ENCODE peak calls at places on chromosome 14, in nine cellular contexts. V is naive thymus-derived CD4-positive, alpha-beta T cell; J is psoas muscle; U is GM12865; Y is aorta; X is CD8-positive, alpha-beta memory T cell; Q is hepatocyte; G is cardiac muscle cell; M is H7. I is an unnamed sample.

GRCh38 chr14:53529519-53529918 is 376.4 kb upstream of the DDHD1 start:
- DNase-seq in Q (no peak), V (no peak), J (no peak), Y (no peak), M (no peak), U (no peak), X (no peak), G (no peak), I (no peak)

GRCh38 chr14:87934185-87934584 is 58.8 kb downstream of the GALC start:
- DNase-seq in Y (no peak), J (no peak), V (no peak), Q (no peak), G (peak), M (no peak), U (peak), X (no peak), I (no peak)

GRCh38 chr14:104081951-104082464 is 3.5 kb upstream of the ASPG start:
- DNase-seq in G (no peak), X (no peak), V (no peak), Y (no peak), U (no peak), M (peak), J (no peak), Q (no peak), I (no peak)

GRCh38 chr14:24232645-24233537 is at the start of gene GMPR2:
- DNase-seq in Q (peak), J (no peak), X (no peak), Y (no peak), M (peak), U (peak), G (no peak), V (no peak), I (no peak)

GRCh38 chr14:59301354-59301753 is 112.9 kb downstream of the DAAM1 start:
- DNase-seq in Y (no peak), G (no peak), U (peak), X (no peak), J (no peak), V (no peak), Q (no peak), M (no peak), I (no peak)

GRCh38 chr14:81927069-81927468 is 393.4 kb upstream of the SEL1L start:
- DNase-seq in Q (peak), V (no peak), M (peak), Y (no peak), J (no peak), U (no peak), G (peak), X (no peak), I (no peak)

GRCh38 chr14:98571104-98571503 is 700.9 kb downstream of the BCL11B start:
- DNase-seq in U (no peak), G (no peak), M (no peak), V (no peak), Q (no peak), X (no peak), Y (no peak), J (no peak), I (no peak)

GRCh38 chr14:60357551-60357930 is 108.5 kb downstream of the PPM1A start:
- DNase-seq in U (no peak), X (no peak), M (no peak), G (no peak), Q (no peak), Y (no peak), J (no peak), V (no peak), I (no peak)

GRCh38 chr14:81738946-81739659 is 205.4 kb upstream of the SEL1L start:
- DNase-seq in X (no peak), G (no peak), Q (no peak), J (no peak), Y (no peak), M (no peak), U (no peak), V (no peak), I (no peak)

GRCh38 chr14:88470542-88471440 is 84.0 kb downstream of the PTPN21 start:
- DNase-seq in V (no peak), Y (no peak), J (no peak), G (peak), X (no peak), Q (no peak), M (no peak), U (no peak), I (no peak)

GRCh38 chr14:53714495-53715389 is 241.9 kb downstream of the BMP4 start:
- DNase-seq in Q (no peak), G (peak), X (no peak), U (no peak), J (no peak), Y (no peak), M (no peak), V (no peak), I (no peak)

GRCh38 chr14:55160989-55161388 is 30.4 kb downstream of the DLGAP5 start:
- DNase-seq in J (no peak), Q (peak), Y (no peak), M (peak), G (peak), X (no peak), U (peak), V (peak), I (no peak)

GRCh38 chr14:65356327-65356836 is 56.1 kb upstream of the FUT8 start:
- DNase-seq in X (no peak), Y (no peak), Q (peak), J (no peak), M (peak), V (peak), G (peak), U (peak), I (no peak)

GRCh38 chr14:102027951-102028350 is 58.9 kb downstream of the HSP90AA1 start:
- DNase-seq in Y (no peak), M (no peak), G (no peak), Q (no peak), X (no peak), V (no peak), U (no peak), J (no peak), I (no peak)

GRCh38 chr14:49594347-49595089 is 4.2 kb upstream of the LRR1 start:
- DNase-seq in V (no peak), Y (no peak), Q (peak), X (no peak), G (peak), J (no peak), U (peak), M (no peak), I (no peak)

GRCh38 chr14:24693353-24693737 is 59.4 kb upstream of the GZMB start:
- DNase-seq in M (no peak), Q (no peak), J (no peak), V (no peak), G (no peak), Y (no peak), U (no peak), X (no peak), I (no peak)

GRCh38 chr14:68619805-68620574 is 172.9 kb downstream of the ZFP36L1 start:
- DNase-seq in G (peak), Q (peak), Y (no peak), J (peak), M (no peak), U (no peak), V (no peak), X (no peak), I (no peak)

GRCh38 chr14:72888202-72888601 is 5.7 kb downstream of the DPF3 start:
- DNase-seq in G (no peak), U (no peak), V (no peak), X (no peak), Q (no peak), M (no peak), Y (no peak), J (no peak), I (no peak)

GRCh38 chr14:66992776-66993175 is 196.5 kb upstream of the GARIN2 start:
- DNase-seq in U (no peak), Y (no peak), M (no peak), V (no peak), Q (no peak), J (no peak), G (no peak), X (no peak), I (no peak)

GRCh38 chr14:24367506-24368214 is at the start of gene NFATC4:
- DNase-seq in J (peak), G (peak), X (no peak), U (peak), M (peak), Y (peak), V (no peak), Q (peak), I (no peak)

GRCh38 chr14:89990623-89991275 is 35.0 kb downstream of the TDP1 start:
- DNase-seq in G (no peak), U (no peak), Y (no peak), Q (no peak), J (no peak), M (no peak), X (no peak), V (no peak), I (no peak)

GRCh38 chr14:98210045-98210678 is 1061.8 kb downstream of the BCL11B start:
- DNase-seq in Q (no peak), G (no peak), M (peak), X (peak), U (peak), V (peak), Y (no peak), J (no peak), I (no peak)

GRCh38 chr14:97346675-97347074 is 549.5 kb downstream of the VRK1 start:
- DNase-seq in Y (no peak), Q (no peak), X (no peak), U (no peak), V (no peak), J (no peak), G (no peak), M (no peak), I (no peak)

GRCh38 chr14:76050797-76051392 is 65.3 kb downstream of the IFT43 start:
- DNase-seq in U (peak), X (no peak), V (peak), Q (peak), G (peak), M (peak), J (no peak), Y (no peak), I (peak)

GRCh38 chr14:106372870-106373657 is 846.7 kb downstream of the TMEM121 start:
- DNase-seq in J (peak), G (no peak), M (peak), Y (peak), V (peak), X (peak), Q (no peak), U (peak), I (peak)

GRCh38 chr14:31842905-31843304 is 234.2 kb upstream of the ARHGAP5 start:
- DNase-seq in U (no peak), Y (no peak), M (no peak), G (peak), J (no peak), Q (no peak), V (no peak), X (no peak), I (no peak)

DNA sequence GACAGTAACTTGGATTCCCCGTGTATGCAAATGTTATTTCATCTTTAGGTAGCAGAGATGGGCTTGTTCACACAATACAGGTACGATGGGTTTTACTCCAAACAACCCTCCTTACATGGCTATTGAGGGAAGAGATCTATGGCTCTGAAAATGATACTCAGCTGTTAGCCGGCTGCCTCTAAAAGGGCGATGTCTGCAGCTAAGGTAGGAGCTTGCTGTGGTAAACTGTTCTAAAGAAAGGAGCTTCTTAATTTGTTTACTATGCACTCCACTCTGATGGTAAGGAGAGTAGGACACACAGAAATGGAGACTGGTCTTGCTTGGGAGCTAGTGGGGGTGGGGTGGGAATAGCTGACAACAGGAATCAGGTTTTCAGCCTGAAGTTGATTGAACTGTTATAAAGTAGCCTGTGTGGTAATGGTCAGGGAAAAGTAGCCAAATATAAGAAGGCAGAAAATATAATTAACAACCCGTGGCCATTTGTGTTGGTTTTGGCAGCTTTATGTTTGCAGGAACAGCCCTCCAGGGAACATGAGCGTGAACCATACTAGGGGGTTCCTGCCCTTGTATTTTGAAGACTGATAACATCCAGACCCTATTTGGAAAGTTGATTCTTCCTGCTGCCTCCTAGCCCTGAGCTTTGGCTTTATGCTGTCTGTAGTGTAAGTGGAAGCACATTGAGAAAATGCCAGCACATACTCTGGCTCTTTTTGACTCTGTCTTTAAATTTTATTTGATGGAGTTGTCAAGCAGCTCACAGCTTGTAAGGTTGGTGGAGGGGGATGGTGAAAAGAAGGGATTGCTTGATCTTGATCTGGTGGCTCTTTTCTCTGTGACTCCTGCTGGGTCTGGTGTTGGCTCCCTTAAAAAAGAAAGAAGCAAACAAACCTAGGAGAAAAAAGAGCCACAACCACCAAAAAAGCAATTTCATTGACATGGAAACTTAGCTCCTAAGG is 929.8 kb downstream of the DIO2 start:
- DNase-seq in Q (no peak), U (no peak), V (no peak), J (no peak), X (no peak), M (peak), G (no peak), Y (no peak), I (no peak)
- H3K4me3 ChIP-seq in Q (no peak), U (no peak), V (no peak), J (no peak), X (no peak), M (no peak), G (no peak), Y (peak), I (no peak)

DNA sequence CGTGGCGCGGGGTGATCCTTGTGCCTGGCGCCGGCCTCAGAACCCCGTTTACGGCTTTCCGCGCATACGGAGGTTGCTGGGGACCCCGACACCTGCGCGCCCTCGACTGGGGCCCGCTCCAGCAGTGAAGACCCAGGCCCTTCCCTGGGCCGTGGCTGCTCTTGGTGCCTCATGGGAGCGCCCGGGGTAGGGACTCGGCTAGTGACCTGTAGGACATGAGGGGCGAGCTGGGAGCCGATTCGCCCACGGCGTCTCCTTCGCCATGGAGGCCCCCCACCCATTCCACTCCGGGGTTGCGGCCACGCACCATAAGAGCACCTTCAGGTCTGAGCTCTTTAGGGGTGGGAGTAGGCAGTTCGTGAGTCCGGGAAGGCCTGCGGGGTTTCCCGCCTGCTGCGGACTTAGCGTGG is 14.2 kb upstream of the PAX9 start:
- DNase-seq in G (no peak), X (no peak), Q (no peak), U (no peak), J (no peak), V (no peak), M (peak), Y (no peak), I (no peak)
- H3K4me3 ChIP-seq in G (peak), X (no peak), Q (peak), U (no peak), J (peak), V (no peak), M (peak), Y (peak), I (no peak)

GRCh38 chr14:20489093-20489994 is 16.0 kb upstream of the RNASE10 start:
- DNase-seq in J (no peak), Y (no peak), Q (no peak), G (no peak), X (no peak), U (peak), M (no peak), V (peak), I (no peak)
- H3K4me3 ChIP-seq in J (no peak), Y (no peak), Q (no peak), G (no peak), X (peak), U (peak), M (no peak), V (peak), I (no peak)

GRCh38 chr14:63902375-63902976 is 49.7 kb downstream of the SYNE2 start:
- DNase-seq in Q (no peak), X (no peak), V (no peak), Y (no peak), G (no peak), M (no peak), U (no peak), J (no peak), I (no peak)
- H3K4me3 ChIP-seq in Q (no peak), X (no peak), V (no peak), Y (no peak), G (no peak), M (no peak), U (no peak), J (no peak), I (no peak)

GRCh38 chr14:100568164-100568997 is 18.8 kb downstream of the BEGAIN start:
- DNase-seq in G (no peak), Y (no peak), U (no peak), X (no peak), Q (no peak), J (no peak), V (no peak), M (peak), I (no peak)
- H3K4me3 ChIP-seq in G (peak), Y (peak), U (no peak), X (no peak), Q (peak), J (peak), V (peak), M (peak), I (peak)

GRCh38 chr14:30623412-30624131 is 1.5 kb downstream of the SCFD1 start:
- DNase-seq in Q (no peak), Y (no peak), V (no peak), X (no peak), J (no peak), G (no peak), M (no peak), U (no peak), I (no peak)

GRCh38 chr14:30624132-30624423 is 2.0 kb downstream of the SCFD1 start:
- DNase-seq in J (no peak), M (no peak), X (no peak), Q (no peak), Y (no peak), U (no peak), V (no peak), G (no peak), I (no peak)

GRCh38 chr14:30621354-30621953 is 665 bp upstream of the SCFD1 start:
- DNase-seq in J (peak), M (peak), V (no peak), Y (no peak), X (no peak), Q (peak), U (peak), G (peak), I (peak)

GRCh38 chr14:30620178-30620577 is 1.9 kb upstream of the SCFD1 start:
- DNase-seq in V (no peak), Q (no peak), X (no peak), U (peak), J (no peak), M (no peak), G (peak), Y (no peak), I (no peak)

DNA sequence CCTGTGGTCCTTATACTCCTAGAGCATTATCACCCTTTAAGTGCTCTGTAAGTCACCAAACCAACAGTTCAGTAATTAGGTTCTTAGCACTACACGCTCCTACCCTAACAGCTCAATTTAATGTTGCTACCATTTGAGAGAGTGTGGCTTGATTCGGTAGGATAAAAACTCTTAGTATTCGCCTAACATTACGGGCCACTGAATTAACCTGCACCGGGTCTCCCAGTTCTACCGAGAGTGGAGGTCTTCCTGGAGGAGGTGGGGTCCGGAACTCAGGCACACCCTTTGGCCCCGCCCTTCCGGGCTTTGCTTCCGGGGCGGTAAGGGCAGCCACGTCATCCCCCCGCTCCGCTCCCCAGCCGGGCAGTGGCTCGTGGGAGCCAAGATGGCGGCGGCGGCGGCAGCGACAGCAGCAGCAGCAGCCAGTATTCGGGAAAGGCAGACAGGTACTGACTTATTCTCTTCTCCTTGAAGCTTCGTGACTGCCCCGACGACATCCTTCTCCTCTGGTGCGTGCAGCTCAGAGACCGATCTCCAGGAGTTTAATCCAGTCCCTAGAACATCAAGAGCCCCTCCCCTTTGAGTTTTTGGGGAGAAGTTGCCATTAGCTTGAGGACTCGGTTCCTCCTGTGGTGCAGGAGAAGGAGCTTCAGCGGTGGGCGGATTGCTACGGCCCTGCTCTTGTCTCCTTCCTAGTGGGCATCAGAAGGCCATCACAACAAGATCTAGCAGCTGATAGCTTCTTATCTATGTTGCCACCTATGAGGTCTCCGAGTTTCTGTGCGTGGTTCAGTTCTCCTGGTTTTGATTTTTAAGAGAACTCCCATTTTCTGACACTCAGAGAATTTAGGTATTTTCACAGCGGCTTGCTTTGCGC is at the start of gene SCFD1:
- DNase-seq in G (peak), V (peak), X (peak), Q (peak), Y (peak), M (peak), J (peak), U (peak), I (peak)
- H3K4me3 ChIP-seq in G (peak), V (peak), X (peak), Q (peak), Y (peak), M (peak), J (peak), U (peak), I (peak)

GRCh38 chr14:70887207-70888150 is 19.8 kb upstream of the PCNX1 start:
- DNase-seq in Q (no peak), V (no peak), G (peak), X (no peak), U (peak), Y (no peak), J (no peak), M (no peak), I (no peak)
- H3K4me3 ChIP-seq in Q (no peak), V (peak), G (no peak), X (peak), U (peak), Y (no peak), J (no peak), M (no peak), I (peak)

DNA sequence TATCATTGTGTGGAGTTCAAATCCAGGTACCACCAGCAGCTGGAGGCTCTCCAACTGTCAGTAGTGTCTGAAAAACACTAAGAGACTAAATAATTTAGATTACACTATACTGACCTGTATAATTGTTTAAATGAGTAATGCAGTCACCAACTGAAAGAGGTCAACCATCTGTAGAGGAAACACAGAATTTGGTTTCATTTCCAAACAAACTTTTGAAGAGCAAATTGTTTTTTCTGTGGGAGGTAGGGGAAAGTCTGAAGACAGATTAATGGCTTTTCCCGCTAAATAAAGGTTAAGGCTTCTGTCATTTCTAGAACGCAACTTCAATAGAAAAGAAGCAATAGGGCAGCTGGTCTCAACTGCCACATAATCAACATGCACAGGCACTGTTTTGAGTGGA is 462.6 kb downstream of the PRKD1 start:
- DNase-seq in U (no peak), G (no peak), V (no peak), M (no peak), Y (no peak), X (no peak), Q (no peak), J (no peak), I (no peak)
- H3K4me3 ChIP-seq in U (no peak), G (no peak), V (no peak), M (no peak), Y (no peak), X (no peak), Q (no peak), J (no peak), I (no peak)

GRCh38 chr14:63747836-63748235 is 20.0 kb upstream of the SGPP1 start:
- DNase-seq in V (no peak), G (no peak), Q (no peak), J (no peak), U (peak), M (no peak), X (no peak), Y (no peak), I (no peak)
- H3K4me3 ChIP-seq in V (no peak), G (no peak), Q (no peak), J (no peak), U (no peak), M (no peak), X (no peak), Y (no peak), I (no peak)

I was measured in effector memory CD4-positive, alpha-beta T cell.